ENCODE peak calls at places on chromosomes 16 and 17, in four cellular contexts. F is epithelial cell of prostate, S is Calu3, N is GM03348. H is an unnamed sample.

GRCh38 chr17:806346-807145 is 24.4 kb downstream of the MRM3 start:
- DNase-seq in F (no peak), S (no peak), N (no peak), H (no peak)

GRCh38 chr17:3594056-3594810 is 15.0 kb downstream of the TRPV1 start:
- DNase-seq in F (no peak), S (no peak), N (peak; percentile 26), H (peak; percentile 34)

GRCh38 chr17:3659541-3660111 is 8.8 kb downstream of the TAX1BP3 start:
- DNase-seq in F (no peak), S (peak; percentile 50), N (peak; percentile 96), H (peak; percentile 91)

GRCh38 chr16:6266703-6267102 is 1065.9 kb upstream of the RBFOX1 start:
- DNase-seq in F (no peak), S (no peak), N (no peak), H (no peak)

GRCh38 chr16:50925758-50926357 is 184.0 kb downstream of the CYLD start:
- DNase-seq in F (peak; percentile 29), S (no peak), N (no peak), H (no peak)

GRCh38 chr17:44198721-44199552 is 747 bp downstream of the ATXN7L3 start:
- DNase-seq in F (no peak), S (peak; percentile 75), N (peak; percentile 94), H (peak; percentile 42)

GRCh38 chr17:73311428-73311780 is 397 bp downstream of the CDC42EP4 start:
- DNase-seq in F (no peak), S (no peak), N (no peak), H (no peak)

GRCh38 chr17:82893779-82894178 is 54.0 kb upstream of the ZNF750 start:
- DNase-seq in F (no peak), S (no peak), N (peak; percentile 66), H (peak; percentile 25)

GRCh38 chr17:1267471-1267947 is 2.7 kb upstream of the BHLHA9 start:
- DNase-seq in F (no peak), S (no peak), N (no peak), H (peak; percentile 20)

GRCh38 chr17:4914009-4914408 is 11.1 kb upstream of the CHRNE start:
- DNase-seq in F (no peak), S (no peak), N (no peak), H (peak; percentile 39)

GRCh38 chr16:20918486-20919239 is 18.1 kb downstream of the LYRM1 start:
- DNase-seq in F (no peak), S (no peak), N (peak; percentile 67), H (peak; percentile 90)

GRCh38 chr17:12623220-12623848 is 42.4 kb upstream of the MYOCD start:
- DNase-seq in F (no peak), S (no peak), N (no peak), H (no peak)

GRCh38 chr16:77191259-77191969 is 424 bp downstream of the MON1B start:
- DNase-seq in F (no peak), S (no peak), N (peak; percentile 29), H (peak; percentile 17)

GRCh38 chr17:48727415-48728175 is 955 bp downstream of the HOXB13 start:
- DNase-seq in F (no peak), S (no peak), N (no peak), H (no peak)

GRCh38 chr17:18258356-18259038 is at the start of gene FLII:
- DNase-seq in F (no peak), S (peak; percentile 50), N (peak; percentile 93), H (peak; percentile 46)

GRCh38 chr17:45404870-45405249 is 27.8 kb downstream of the ARHGAP27 start:
- DNase-seq in F (no peak), S (no peak), N (no peak), H (no peak)

GRCh38 chr17:10243905-10244844 is 45.8 kb upstream of the GAS7 start:
- DNase-seq in F (no peak), S (no peak), N (peak; percentile 70), H (peak; percentile 72)

GRCh38 chr17:32192379-32192778 is 50.1 kb downstream of the RHOT1 start:
- DNase-seq in F (no peak), S (no peak), N (peak; percentile 33), H (no peak)

GRCh38 chr16:67963325-67964321 is 4.8 kb downstream of the SLC12A4 start:
- DNase-seq in F (no peak), S (no peak), N (no peak), H (no peak)

GRCh38 chr17:60594747-60595146 is 5.2 kb upstream of the PPM1D start:
- DNase-seq in F (no peak), S (no peak), N (no peak), H (no peak)

GRCh38 chr16:3256146-3256875 is at the start of gene MEFV:
- DNase-seq in F (no peak), S (no peak), N (no peak), H (no peak)

GRCh38 chr16:25060920-25061319 is 45.8 kb upstream of the ARHGAP17 start:
- DNase-seq in F (no peak), S (no peak), N (no peak), H (no peak)

GRCh38 chr17:77327181-77327565 is 186.4 kb downstream of the SEC14L1 start:
- DNase-seq in F (no peak), S (no peak), N (no peak), H (no peak)

GRCh38 chr17:21452377-21453143 is 76.4 kb downstream of the KCNJ12 start:
- DNase-seq in F (no peak), S (no peak), N (peak; percentile 72), H (peak; percentile 71)

GRCh38 chr17:37191219-37191618 is 184.6 kb upstream of the C17orf78 start:
- DNase-seq in F (no peak), S (no peak), N (no peak), H (no peak)

GRCh38 chr17:76074390-76075363 is at the start of gene GALR2:
- DNase-seq in F (no peak), S (no peak), N (no peak), H (no peak)

GRCh38 chr16:57998992-57999365 is 1.5 kb downstream of the ZNF319 start:
- DNase-seq in F (no peak), S (no peak), N (no peak), H (no peak)

GRCh38 chr16:3822366-3823045 is 58.0 kb downstream of the CREBBP start:
- DNase-seq in F (no peak), S (no peak), N (peak; percentile 55), H (peak; percentile 37)

GRCh38 chr16:81997738-81998137 is 13.5 kb downstream of the SDR42E1 start:
- DNase-seq in F (peak; percentile 33), S (peak; percentile 58), N (peak; percentile 70), H (peak; percentile 92)